ENCODE peak calls at places on chromosomes 12 and 14, in ten cellular contexts. V, C, I, J, A, Z, W, T, P and M are unnamed samples.

GRCh38 chr12:89162704-89163261 is 189.5 kb downstream of the DUSP6 start:
- DNase-seq in V (peak; percentile 76), C (peak; percentile 92), I (peak; percentile 82), J (peak; percentile 100), A (peak; percentile 49), Z (peak; percentile 56), W (peak; percentile 61), T (peak; percentile 98), P (no peak), M (peak; percentile 99)

GRCh38 chr14:82309199-82309598 is 775.5 kb upstream of the SEL1L start:
- DNase-seq in V (no peak), C (no peak), I (no peak), J (no peak), A (no peak), Z (no peak), W (no peak), T (no peak), P (no peak), M (no peak)

GRCh38 chr14:105700622-105701288 is 174.4 kb downstream of the TMEM121 start:
- DNase-seq in V (no peak), C (no peak), I (peak; percentile 33), J (no peak), A (no peak), Z (no peak), W (no peak), T (no peak), P (no peak), M (no peak)

GRCh38 chr14:97379091-97379531 is 581.9 kb downstream of the VRK1 start:
- DNase-seq in V (no peak), C (no peak), I (peak; percentile 91), J (no peak), A (no peak), Z (no peak), W (no peak), T (no peak), P (no peak), M (no peak)

GRCh38 chr14:34981743-34982420 is 910 bp upstream of the SRP54 start:
- DNase-seq in V (no peak), C (no peak), I (peak; percentile 65), J (peak; percentile 58), A (peak; percentile 20), Z (no peak), W (no peak), T (no peak), P (no peak), M (no peak)

GRCh38 chr14:93789366-93790130 is 1.3 kb upstream of the PRIMA1 start:
- DNase-seq in V (no peak), C (no peak), I (no peak), J (no peak), A (no peak), Z (no peak), W (no peak), T (no peak), P (no peak), M (no peak)

GRCh38 chr12:47111392-47111778 is 31.6 kb upstream of the AMIGO2 start:
- DNase-seq in V (no peak), C (no peak), I (peak; percentile 88), J (no peak), A (no peak), Z (no peak), W (no peak), T (no peak), P (no peak), M (no peak)

GRCh38 chr12:132622437-132623071 is 4.0 kb downstream of the P2RX2 start:
- DNase-seq in V (no peak), C (peak; percentile 75), I (peak; percentile 35), J (peak; percentile 77), A (no peak), Z (peak; percentile 48), W (no peak), T (peak; percentile 59), P (peak; percentile 83), M (peak; percentile 35)

GRCh38 chr12:40953076-40953475 is 235.0 kb upstream of the PDZRN4 start:
- DNase-seq in V (no peak), C (no peak), I (no peak), J (peak; percentile 2), A (no peak), Z (no peak), W (no peak), T (peak; percentile 11), P (no peak), M (peak; percentile 4)

GRCh38 chr12:104478396-104479140 is 21.8 kb downstream of the CHST11 start:
- DNase-seq in V (no peak), C (no peak), I (peak; percentile 93), J (no peak), A (no peak), Z (no peak), W (no peak), T (no peak), P (no peak), M (no peak)

GRCh38 chr12:11652351-11653040 is 3.0 kb downstream of the ETV6 start:
- DNase-seq in V (no peak), C (peak; percentile 65), I (peak; percentile 30), J (peak; percentile 74), A (peak; percentile 61), Z (no peak), W (peak; percentile 47), T (no peak), P (no peak), M (peak; percentile 59)

GRCh38 chr12:6550294-6551062 is 5.4 kb downstream of the IFFO1 start:
- DNase-seq in V (no peak), C (no peak), I (no peak), J (no peak), A (no peak), Z (no peak), W (peak; percentile 78), T (no peak), P (no peak), M (no peak)

GRCh38 chr12:31620311-31620710 is 29.4 kb upstream of the DENND5B start:
- DNase-seq in V (no peak), C (no peak), I (no peak), J (no peak), A (no peak), Z (no peak), W (no peak), T (no peak), P (no peak), M (no peak)

GRCh38 chr12:89710873-89711179 is 2.2 kb upstream of the ATP2B1 start:
- DNase-seq in V (no peak), C (no peak), I (peak; percentile 11), J (no peak), A (no peak), Z (no peak), W (no peak), T (no peak), P (no peak), M (no peak)

GRCh38 chr14:103442288-103442687 is 57.1 kb downstream of the MARK3 start:
- DNase-seq in V (no peak), C (no peak), I (no peak), J (peak; percentile 62), A (no peak), Z (no peak), W (no peak), T (no peak), P (no peak), M (peak; percentile 80)

GRCh38 chr14:68942281-68943035 is 36.6 kb downstream of the ACTN1 start:
- DNase-seq in V (no peak), C (no peak), I (no peak), J (no peak), A (no peak), Z (no peak), W (no peak), T (no peak), P (no peak), M (no peak)

GRCh38 chr12:69685810-69686209 is 13.3 kb downstream of the BEST3 start:
- DNase-seq in V (no peak), C (peak; percentile 36), I (no peak), J (peak; percentile 81), A (no peak), Z (no peak), W (no peak), T (peak; percentile 26), P (no peak), M (peak; percentile 50)

GRCh38 chr12:6277982-6278438 is 32.5 kb upstream of the PLEKHG6 start:
- DNase-seq in V (no peak), C (no peak), I (no peak), J (no peak), A (peak; percentile 89), Z (no peak), W (peak; percentile 52), T (no peak), P (peak; percentile 88), M (no peak)

GRCh38 chr14:102966256-102966655 is 43.8 kb downstream of the AMN start:
- DNase-seq in V (no peak), C (no peak), I (no peak), J (no peak), A (no peak), Z (no peak), W (no peak), T (no peak), P (peak; percentile 10), M (no peak)

GRCh38 chr14:68922201-68922613 is 56.9 kb downstream of the ACTN1 start:
- DNase-seq in V (peak; percentile 11), C (no peak), I (no peak), J (no peak), A (no peak), Z (no peak), W (no peak), T (no peak), P (no peak), M (no peak)

GRCh38 chr14:22870811-22871199 is 735 bp upstream of the LRP10 start:
- DNase-seq in V (no peak), C (no peak), I (peak; percentile 86), J (no peak), A (no peak), Z (peak; percentile 13), W (no peak), T (no peak), P (no peak), M (no peak)

GRCh38 chr12:102879144-102879763 is 37.8 kb downstream of the PAH start:
- DNase-seq in V (peak; percentile 41), C (peak; percentile 24), I (peak; percentile 56), J (peak; percentile 39), A (no peak), Z (peak; percentile 76), W (peak; percentile 48), T (peak; percentile 31), P (no peak), M (peak; percentile 16)

GRCh38 chr12:2570562-2570961 is 224.2 kb upstream of the FKBP4 start:
- DNase-seq in V (no peak), C (no peak), I (no peak), J (no peak), A (no peak), Z (no peak), W (no peak), T (no peak), P (no peak), M (no peak)